ENCODE peak calls at places on chromosomes 4 and X, in ten cellular contexts. One of them, this sample, is unnamed.
A peak's percentile ranks its signal among the peaks of the same experiment; 100 is the strongest.

GRCh38 chrX:15143050-15143824 is 126.6 kb downstream of the ASB9 start:
- DNase-seq in body of pancreas: peak; percentile 55
- DNase-seq in testis: peak; percentile 61
- DNase-seq in left ventricle myocardium inferior: peak; percentile 13
- DNase-seq in esophagus squamous epithelium: no peak
- DNase-seq in prostate gland: peak; percentile 21
- DNase-seq in ovary: peak; percentile 37
- DNase-seq in endodermal cell: peak; percentile 81
- DNase-seq in left lung: peak; percentile 33
- DNase-seq in suprapubic skin: no peak
- DNase-seq in this sample: peak; percentile 48

GRCh38 chrX:11407331-11408110 is 114.3 kb downstream of the AMELX start:
- DNase-seq in suprapubic skin: no peak
- DNase-seq in ovary: no peak
- DNase-seq in body of pancreas: no peak
- DNase-seq in esophagus squamous epithelium: no peak
- DNase-seq in endodermal cell: no peak
- DNase-seq in prostate gland: no peak
- DNase-seq in left ventricle myocardium inferior: no peak
- DNase-seq in left lung: no peak
- DNase-seq in testis: no peak
- DNase-seq in this sample: no peak

GRCh38 chrX:110173192-110174175 is 144.4 kb downstream of the AMMECR1 start:
- DNase-seq in ovary: peak; percentile 58
- DNase-seq in testis: peak; percentile 33
- DNase-seq in prostate gland: peak; percentile 49
- DNase-seq in endodermal cell: peak; percentile 40
- DNase-seq in body of pancreas: no peak
- DNase-seq in left ventricle myocardium inferior: peak; percentile 13
- DNase-seq in esophagus squamous epithelium: no peak
- DNase-seq in suprapubic skin: no peak
- DNase-seq in left lung: no peak
- DNase-seq in this sample: no peak

GRCh38 chr4:8330821-8331566 is 61.4 kb downstream of the HTRA3 start:
- DNase-seq in suprapubic skin: peak; percentile 85
- DNase-seq in prostate gland: no peak
- DNase-seq in esophagus squamous epithelium: no peak
- DNase-seq in body of pancreas: peak; percentile 13
- DNase-seq in endodermal cell: peak; percentile 31
- DNase-seq in testis: peak; percentile 81
- DNase-seq in left lung: no peak
- DNase-seq in left ventricle myocardium inferior: peak; percentile 85
- DNase-seq in ovary: peak; percentile 60
- DNase-seq in this sample: peak; percentile 69

GRCh38 chr4:110623710-110624015 is 786 bp upstream of the PITX2 start:
- DNase-seq in testis: no peak
- DNase-seq in body of pancreas: no peak
- DNase-seq in endodermal cell: no peak
- DNase-seq in esophagus squamous epithelium: no peak
- DNase-seq in left ventricle myocardium inferior: no peak
- DNase-seq in suprapubic skin: no peak
- DNase-seq in ovary: no peak
- DNase-seq in prostate gland: no peak
- DNase-seq in left lung: no peak
- DNase-seq in this sample: no peak

GRCh38 chr4:52877006-52877405 is 14.9 kb downstream of the RASL11B start:
- DNase-seq in ovary: no peak
- DNase-seq in prostate gland: no peak
- DNase-seq in endodermal cell: peak; percentile 51
- DNase-seq in suprapubic skin: no peak
- DNase-seq in testis: no peak
- DNase-seq in body of pancreas: no peak
- DNase-seq in esophagus squamous epithelium: no peak
- DNase-seq in left ventricle myocardium inferior: peak; percentile 41
- DNase-seq in left lung: no peak
- DNase-seq in this sample: no peak

GRCh38 chr4:97235516-97235915 is 907.8 kb downstream of the STPG2 start:
- DNase-seq in prostate gland: no peak
- DNase-seq in esophagus squamous epithelium: no peak
- DNase-seq in endodermal cell: peak; percentile 68
- DNase-seq in left ventricle myocardium inferior: no peak
- DNase-seq in left lung: no peak
- DNase-seq in suprapubic skin: no peak
- DNase-seq in ovary: no peak
- DNase-seq in body of pancreas: no peak
- DNase-seq in testis: no peak
- DNase-seq in this sample: no peak

GRCh38 chr4:4866124-4866832 is 6.8 kb downstream of the MSX1 start:
- DNase-seq in left ventricle myocardium inferior: no peak
- DNase-seq in testis: no peak
- DNase-seq in left lung: no peak
- DNase-seq in endodermal cell: peak; percentile 77
- DNase-seq in esophagus squamous epithelium: no peak
- DNase-seq in prostate gland: no peak
- DNase-seq in body of pancreas: no peak
- DNase-seq in suprapubic skin: no peak
- DNase-seq in ovary: no peak
- DNase-seq in this sample: no peak

GRCh38 chrX:150240643-150240970 is 122.5 kb upstream of the MAMLD1 start:
- DNase-seq in body of pancreas: no peak
- DNase-seq in esophagus squamous epithelium: no peak
- DNase-seq in left ventricle myocardium inferior: no peak
- DNase-seq in ovary: no peak
- DNase-seq in suprapubic skin: no peak
- DNase-seq in endodermal cell: no peak
- DNase-seq in left lung: no peak
- DNase-seq in testis: no peak
- DNase-seq in prostate gland: no peak
- DNase-seq in this sample: no peak

GRCh38 chr4:138049350-138049749 is 192.8 kb downstream of the SLC7A11 start:
- DNase-seq in esophagus squamous epithelium: no peak
- DNase-seq in left lung: no peak
- DNase-seq in left ventricle myocardium inferior: no peak
- DNase-seq in body of pancreas: no peak
- DNase-seq in testis: no peak
- DNase-seq in suprapubic skin: no peak
- DNase-seq in endodermal cell: no peak
- DNase-seq in prostate gland: no peak
- DNase-seq in ovary: no peak
- DNase-seq in this sample: no peak

GRCh38 chr4:82578935-82579334 is 17.1 kb upstream of the TMEM150C start:
- DNase-seq in prostate gland: no peak
- DNase-seq in ovary: no peak
- DNase-seq in esophagus squamous epithelium: no peak
- DNase-seq in endodermal cell: peak; percentile 76
- DNase-seq in body of pancreas: no peak
- DNase-seq in left ventricle myocardium inferior: no peak
- DNase-seq in testis: no peak
- DNase-seq in left lung: no peak
- DNase-seq in suprapubic skin: no peak
- DNase-seq in this sample: no peak

GRCh38 chr4:154310578-154310977 is 181.0 kb downstream of the DCHS2 start:
- DNase-seq in body of pancreas: no peak
- DNase-seq in endodermal cell: no peak
- DNase-seq in prostate gland: no peak
- DNase-seq in suprapubic skin: no peak
- DNase-seq in left lung: no peak
- DNase-seq in left ventricle myocardium inferior: no peak
- DNase-seq in ovary: no peak
- DNase-seq in testis: no peak
- DNase-seq in esophagus squamous epithelium: no peak
- DNase-seq in this sample: no peak

GRCh38 chr4:144989306-144989705 is 108.7 kb downstream of the ANAPC10 start:
- DNase-seq in prostate gland: no peak
- DNase-seq in testis: no peak
- DNase-seq in left lung: no peak
- DNase-seq in left ventricle myocardium inferior: no peak
- DNase-seq in ovary: no peak
- DNase-seq in esophagus squamous epithelium: no peak
- DNase-seq in body of pancreas: no peak
- DNase-seq in endodermal cell: no peak
- DNase-seq in suprapubic skin: no peak
- DNase-seq in this sample: no peak

GRCh38 chrX:2902841-2903240 is 26.3 kb downstream of the ARSD start:
- DNase-seq in suprapubic skin: no peak
- DNase-seq in body of pancreas: no peak
- DNase-seq in ovary: no peak
- DNase-seq in esophagus squamous epithelium: no peak
- DNase-seq in left ventricle myocardium inferior: no peak
- DNase-seq in endodermal cell: no peak
- DNase-seq in testis: no peak
- DNase-seq in prostate gland: no peak
- DNase-seq in left lung: no peak
- DNase-seq in this sample: no peak

GRCh38 chrX:134171661-134172587 is 65.1 kb upstream of the CCDC160 start:
- DNase-seq in left ventricle myocardium inferior: peak; percentile 24
- DNase-seq in prostate gland: peak; percentile 35
- DNase-seq in testis: peak; percentile 45
- DNase-seq in ovary: peak; percentile 48
- DNase-seq in esophagus squamous epithelium: no peak
- DNase-seq in left lung: peak; percentile 32
- DNase-seq in endodermal cell: peak; percentile 74
- DNase-seq in suprapubic skin: no peak
- DNase-seq in body of pancreas: peak; percentile 32
- DNase-seq in this sample: peak; percentile 61

GRCh38 chr4:19547463-19547862 is 704.2 kb upstream of the SLIT2 start:
- DNase-seq in suprapubic skin: no peak
- DNase-seq in ovary: no peak
- DNase-seq in prostate gland: no peak
- DNase-seq in left ventricle myocardium inferior: no peak
- DNase-seq in body of pancreas: no peak
- DNase-seq in endodermal cell: no peak
- DNase-seq in left lung: no peak
- DNase-seq in esophagus squamous epithelium: no peak
- DNase-seq in testis: no peak
- DNase-seq in this sample: no peak

GRCh38 chr4:147723316-147723715 is 8.6 kb upstream of the ARHGAP10 start:
- DNase-seq in left ventricle myocardium inferior: no peak
- DNase-seq in body of pancreas: no peak
- DNase-seq in endodermal cell: no peak
- DNase-seq in prostate gland: no peak
- DNase-seq in testis: no peak
- DNase-seq in esophagus squamous epithelium: no peak
- DNase-seq in left lung: no peak
- DNase-seq in ovary: peak; percentile 50
- DNase-seq in suprapubic skin: no peak
- DNase-seq in this sample: no peak

GRCh38 chr4:24164054-24164453 is 274.2 kb upstream of the PPARGC1A start:
- DNase-seq in suprapubic skin: no peak
- DNase-seq in prostate gland: no peak
- DNase-seq in left lung: no peak
- DNase-seq in esophagus squamous epithelium: no peak
- DNase-seq in body of pancreas: no peak
- DNase-seq in ovary: no peak
- DNase-seq in left ventricle myocardium inferior: no peak
- DNase-seq in testis: no peak
- DNase-seq in endodermal cell: no peak
- DNase-seq in this sample: no peak

DNA sequence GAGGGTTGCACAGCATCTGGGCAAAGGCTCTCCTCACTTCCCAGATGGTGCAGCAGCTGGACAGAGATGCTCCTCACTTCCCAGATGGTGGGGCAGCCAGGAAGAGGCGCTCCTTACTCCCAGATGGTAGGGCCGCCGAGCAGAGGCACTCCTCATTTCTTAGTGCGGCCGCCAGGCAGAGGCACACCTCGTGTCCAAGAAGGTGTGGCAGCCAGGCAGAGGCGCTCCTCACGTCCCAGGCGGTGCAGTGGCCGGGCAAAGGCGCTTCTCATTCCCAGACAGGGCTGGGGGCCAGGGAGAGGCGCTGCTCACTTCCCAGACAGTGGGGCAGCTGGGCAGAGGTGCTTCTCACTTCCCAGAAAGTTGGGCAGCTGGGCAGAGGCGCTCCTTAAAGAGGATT is 48.8 kb downstream of the ZNF732 start:
- DNase-seq in testis: no peak
- DNase-seq in suprapubic skin: no peak
- DNase-seq in ovary: no peak
- DNase-seq in left lung: no peak
- DNase-seq in left ventricle myocardium inferior: no peak
- DNase-seq in body of pancreas: no peak
- DNase-seq in prostate gland: no peak
- DNase-seq in endodermal cell: no peak
- DNase-seq in esophagus squamous epithelium: no peak
- DNase-seq in this sample: no peak
- H3K9me3 ChIP-seq in testis: no peaks in the 10 kb centered on the region
- H3K9me3 ChIP-seq in suprapubic skin: peaks cover 68% of the 10 kb centered on the region
- H3K9me3 ChIP-seq in ovary: no peaks in the 10 kb centered on the region
- H3K9me3 ChIP-seq in left lung: peaks cover 8% of the 10 kb centered on the region
- H3K9me3 ChIP-seq in left ventricle myocardium inferior: peaks cover 100% of the 10 kb centered on the region
- H3K9me3 ChIP-seq in body of pancreas: no peaks in the 10 kb centered on the region
- H3K9me3 ChIP-seq in prostate gland: no peaks in the 10 kb centered on the region
- H3K9me3 ChIP-seq in endodermal cell: peaks cover 100% of the 10 kb centered on the region
- H3K9me3 ChIP-seq in esophagus squamous epithelium: peaks cover 74% of the 10 kb centered on the region
- H3K9me3 ChIP-seq in this sample: peaks cover 75% of the 10 kb centered on the region

GRCh38 chr4:10105920-10106319 is 10.7 kb downstream of the WDR1 start:
- DNase-seq in ovary: no peak
- DNase-seq in suprapubic skin: no peak
- DNase-seq in esophagus squamous epithelium: no peak
- DNase-seq in prostate gland: no peak
- DNase-seq in left lung: no peak
- DNase-seq in left ventricle myocardium inferior: no peak
- DNase-seq in body of pancreas: no peak
- DNase-seq in endodermal cell: no peak
- DNase-seq in testis: no peak
- DNase-seq in this sample: no peak
- H3K4me1 ChIP-seq in ovary: peaks cover 43% of the 10 kb centered on the region
- H3K4me1 ChIP-seq in suprapubic skin: peaks cover 96% of the 10 kb centered on the region
- H3K4me1 ChIP-seq in esophagus squamous epithelium: peaks cover 96% of the 10 kb centered on the region
- H3K4me1 ChIP-seq in prostate gland: peaks cover 30% of the 10 kb centered on the region
- H3K4me1 ChIP-seq in left lung: peaks cover 54% of the 10 kb centered on the region
- H3K4me1 ChIP-seq in left ventricle myocardium inferior: peaks cover 99% of the 10 kb centered on the region
- H3K4me1 ChIP-seq in body of pancreas: peaks cover 18% of the 10 kb centered on the region
- H3K4me1 ChIP-seq in endodermal cell: peaks cover 27% of the 10 kb centered on the region
- H3K4me1 ChIP-seq in testis: peaks cover 16% of the 10 kb centered on the region
- H3K4me1 ChIP-seq in this sample: peaks cover 69% of the 10 kb centered on the region

DNA sequence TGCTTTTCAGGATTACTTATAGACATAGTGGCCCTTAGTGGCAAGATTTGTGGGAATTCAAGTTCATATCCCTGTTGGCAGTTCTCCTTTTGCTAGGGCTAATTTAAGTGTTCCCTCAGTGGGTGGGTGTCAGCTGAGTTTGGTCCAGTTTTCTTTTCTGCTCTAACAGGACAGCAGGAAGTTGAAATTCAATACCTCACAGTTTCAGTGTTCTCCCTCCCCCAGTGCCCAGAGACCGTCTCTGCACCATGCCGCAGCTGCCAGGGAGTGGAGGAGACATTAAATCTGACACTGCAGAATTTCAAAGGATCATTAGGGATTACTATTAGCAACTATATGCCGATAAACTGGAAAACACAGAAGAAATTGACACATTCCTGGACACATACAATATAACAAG is 50.7 kb downstream of the UBE2NL start:
- DNase-seq in left ventricle myocardium inferior: no peak
- DNase-seq in suprapubic skin: no peak
- DNase-seq in ovary: no peak
- DNase-seq in testis: no peak
- DNase-seq in prostate gland: no peak
- DNase-seq in endodermal cell: no peak
- DNase-seq in esophagus squamous epithelium: no peak
- DNase-seq in body of pancreas: no peak
- DNase-seq in left lung: no peak
- DNase-seq in this sample: no peak
- H3K9me3 ChIP-seq in left ventricle myocardium inferior: no peaks in the 10 kb centered on the region
- H3K9me3 ChIP-seq in suprapubic skin: no peaks in the 10 kb centered on the region
- H3K9me3 ChIP-seq in ovary: no peaks in the 10 kb centered on the region
- H3K9me3 ChIP-seq in testis: no peaks in the 10 kb centered on the region
- H3K9me3 ChIP-seq in prostate gland: no peaks in the 10 kb centered on the region
- H3K9me3 ChIP-seq in endodermal cell: peaks cover 15% of the 10 kb centered on the region
- H3K9me3 ChIP-seq in esophagus squamous epithelium: no peaks in the 10 kb centered on the region
- H3K9me3 ChIP-seq in body of pancreas: no peaks in the 10 kb centered on the region
- H3K9me3 ChIP-seq in left lung: no peaks in the 10 kb centered on the region
- H3K9me3 ChIP-seq in this sample: no peaks in the 10 kb centered on the region

GRCh38 chr4:6720202-6720699 is 4.3 kb downstream of the BLOC1S4 start:
- DNase-seq in body of pancreas: peak; percentile 84
- DNase-seq in suprapubic skin: peak; percentile 93
- DNase-seq in testis: peak; percentile 80
- DNase-seq in esophagus squamous epithelium: no peak
- DNase-seq in left ventricle myocardium inferior: peak; percentile 83
- DNase-seq in left lung: peak; percentile 80
- DNase-seq in endodermal cell: peak; percentile 96
- DNase-seq in ovary: peak; percentile 92
- DNase-seq in prostate gland: peak; percentile 73
- DNase-seq in this sample: peak; percentile 92
- H3K4me1 ChIP-seq in body of pancreas: peaks cover 26% of the 10 kb centered on the region
- H3K4me1 ChIP-seq in suprapubic skin: peaks cover 35% of the 10 kb centered on the region
- H3K4me1 ChIP-seq in testis: peaks cover 17% of the 10 kb centered on the region
- H3K4me1 ChIP-seq in esophagus squamous epithelium: peaks cover 27% of the 10 kb centered on the region
- H3K4me1 ChIP-seq in left ventricle myocardium inferior: peaks cover 39% of the 10 kb centered on the region
- H3K4me1 ChIP-seq in left lung: peaks cover 8% of the 10 kb centered on the region
- H3K4me1 ChIP-seq in endodermal cell: no peaks in the 10 kb centered on the region
- H3K4me1 ChIP-seq in ovary: peaks cover 7% of the 10 kb centered on the region
- H3K4me1 ChIP-seq in prostate gland: no peaks in the 10 kb centered on the region
- H3K4me1 ChIP-seq in this sample: peaks cover 16% of the 10 kb centered on the region

This sample was measured in upper lobe of right lung.